ENCODE peak calls at places on chromosomes 4 and X, in seven cellular contexts. V is neuronal stem cell, S is IMR-90, Q is H9, M is mesendoderm, K is trophoblast cell, L is H1. R is an unnamed sample.
A peak's percentile ranks its signal among the peaks of the same experiment; 100 is the strongest.

GRCh38 chr4:26003072-26003471 is 89.1 kb downstream of the SMIM20 start:
- DNase-seq in V (no peak), S (no peak), Q (no peak), M (no peak), K (no peak), L (no peak), R (no peak)

GRCh38 chrX:47283015-47283771 is 50.4 kb downstream of the USP11 start:
- DNase-seq in V (no peak), S (peak; percentile 65), Q (no peak), M (no peak), K (no peak), L (no peak), R (no peak)

GRCh38 chrX:96684339-96685204 is at the start of gene DIAPH2:
- DNase-seq in V (peak; percentile 39), S (peak; percentile 75), Q (peak; percentile 90), M (peak; percentile 89), K (peak; percentile 86), L (peak; percentile 67), R (peak; percentile 84)

GRCh38 chrX:40757058-40757457 is 21.7 kb upstream of the MED14 start:
- DNase-seq in V (no peak), S (no peak), Q (no peak), M (no peak), K (no peak), L (no peak), R (peak; percentile 2)

GRCh38 chr4:7193040-7193958 is 961 bp downstream of the SORCS2 start:
- DNase-seq in V (no peak), S (no peak), Q (peak; percentile 40), M (peak; percentile 24), K (no peak), L (no peak), R (no peak)

GRCh38 chr4:77538144-77538543 is 67.5 kb upstream of the CXCL13 start:
- DNase-seq in V (no peak), S (peak; percentile 6), Q (no peak), M (no peak), K (no peak), L (no peak), R (peak; percentile 57)

GRCh38 chr4:69156913-69157312 is 57.6 kb downstream of the UGT2B11 start:
- DNase-seq in V (no peak), S (no peak), Q (peak; percentile 62), M (peak; percentile 52), K (peak; percentile 21), L (peak; percentile 51), R (peak; percentile 5)

GRCh38 chr4:77251751-77252150 is 94.7 kb downstream of the CCNG2 start:
- DNase-seq in V (no peak), S (no peak), Q (no peak), M (no peak), K (no peak), L (no peak), R (no peak)

GRCh38 chr4:20253799-20254409 is 2.2 kb downstream of the SLIT2 start:
- DNase-seq in V (peak; percentile 21), S (peak; percentile 30), Q (peak; percentile 35), M (peak; percentile 42), K (no peak), L (peak; percentile 67), R (peak; percentile 23)

GRCh38 chr4:124953059-124953850 is 240.7 kb upstream of the ANKRD50 start:
- DNase-seq in V (no peak), S (peak; percentile 95), Q (no peak), M (no peak), K (no peak), L (no peak), R (peak; percentile 73)

GRCh38 chrX:11214346-11215190 is 78.6 kb upstream of the AMELX start:
- DNase-seq in V (no peak), S (no peak), Q (no peak), M (no peak), K (peak; percentile 23), L (no peak), R (no peak)

GRCh38 chr4:98921292-98921691 is 7.6 kb downstream of the EIF4E start:
- DNase-seq in V (no peak), S (no peak), Q (no peak), M (no peak), K (no peak), L (no peak), R (no peak)

GRCh38 chr4:56026596-56026995 is 77.9 kb downstream of the CEP135 start:
- DNase-seq in V (no peak), S (peak; percentile 53), Q (no peak), M (no peak), K (no peak), L (no peak), R (peak; percentile 29)

GRCh38 chr4:109826719-109827118 is 1.1 kb upstream of the RRH start:
- DNase-seq in V (no peak), S (peak; percentile 33), Q (no peak), M (no peak), K (peak; percentile 59), L (no peak), R (peak; percentile 38)

GRCh38 chr4:99413160-99413559 is 22.0 kb downstream of the ADH7 start:
- DNase-seq in V (no peak), S (no peak), Q (no peak), M (no peak), K (peak; percentile 85), L (no peak), R (no peak)

GRCh38 chr4:109947457-109947856 is 34.8 kb downstream of the EGF start:
- DNase-seq in V (no peak), S (peak; percentile 30), Q (no peak), M (no peak), K (no peak), L (no peak), R (no peak)

GRCh38 chr4:140691369-140691768 is 64.8 kb downstream of the TBC1D9 start:
- DNase-seq in V (no peak), S (peak; percentile 62), Q (no peak), M (peak; percentile 67), K (peak; percentile 50), L (no peak), R (peak; percentile 44)

GRCh38 chr4:177250056-177250696 is 59.5 kb upstream of the NEIL3 start:
- DNase-seq in V (peak; percentile 67), S (peak; percentile 60), Q (peak; percentile 84), M (peak; percentile 78), K (peak; percentile 75), L (peak; percentile 92), R (peak; percentile 65)

GRCh38 chr4:41939016-41939623 is 3.9 kb downstream of the TMEM33 start:
- DNase-seq in V (no peak), S (peak; percentile 60), Q (no peak), M (peak; percentile 82), K (peak; percentile 74), L (no peak), R (peak; percentile 69)

GRCh38 chrX:129597905-129598304 is 56.9 kb downstream of the APLN start:
- DNase-seq in V (no peak), S (no peak), Q (no peak), M (no peak), K (no peak), L (no peak), R (no peak)

GRCh38 chrX:136272325-136272724 is 21.1 kb upstream of the MAP7D3 start:
- DNase-seq in V (no peak), S (no peak), Q (no peak), M (no peak), K (no peak), L (no peak), R (peak; percentile 21)

GRCh38 chr4:119721878-119722277 is 93.3 kb upstream of the PDE5A start:
- DNase-seq in V (no peak), S (no peak), Q (no peak), M (no peak), K (peak; percentile 5), L (no peak), R (no peak)

GRCh38 chr4:107261241-107261874 is 225.2 kb upstream of the DKK2 start:
- DNase-seq in V (no peak), S (no peak), Q (no peak), M (peak; percentile 53), K (peak; percentile 47), L (no peak), R (no peak)

GRCh38 chr4:145829629-145830395 is 108.8 kb downstream of the ZNF827 start:
- DNase-seq in V (no peak), S (no peak), Q (no peak), M (no peak), K (no peak), L (no peak), R (no peak)

GRCh38 chrX:115226929-115227328 is 7.0 kb downstream of the LRCH2 start:
- DNase-seq in V (peak; percentile 1), S (peak; percentile 28), Q (peak; percentile 61), M (peak; percentile 65), K (no peak), L (no peak), R (peak; percentile 29)

GRCh38 chr4:74133786-74134499 is 24.0 kb upstream of the MTHFD2L start:
- DNase-seq in V (peak; percentile 70), S (peak; percentile 86), Q (peak; percentile 72), M (peak; percentile 89), K (peak; percentile 89), L (peak; percentile 83), R (peak; percentile 88)

GRCh38 chrX:65932173-65933084 is 107.5 kb downstream of the VSIG4 start:
- DNase-seq in V (no peak), S (no peak), Q (no peak), M (peak; percentile 18), K (peak; percentile 81), L (no peak), R (no peak)

GRCh38 chr4:68570122-68570507 is 6.0 kb downstream of the UGT2B17 start:
- DNase-seq in V (no peak), S (no peak), Q (no peak), M (no peak), K (no peak), L (no peak), R (no peak)

GRCh38 chr4:27178066-27178465 is 317.4 kb downstream of the STIM2 start:
- DNase-seq in V (no peak), S (peak; percentile 1), Q (no peak), M (no peak), K (no peak), L (no peak), R (no peak)

DNA sequence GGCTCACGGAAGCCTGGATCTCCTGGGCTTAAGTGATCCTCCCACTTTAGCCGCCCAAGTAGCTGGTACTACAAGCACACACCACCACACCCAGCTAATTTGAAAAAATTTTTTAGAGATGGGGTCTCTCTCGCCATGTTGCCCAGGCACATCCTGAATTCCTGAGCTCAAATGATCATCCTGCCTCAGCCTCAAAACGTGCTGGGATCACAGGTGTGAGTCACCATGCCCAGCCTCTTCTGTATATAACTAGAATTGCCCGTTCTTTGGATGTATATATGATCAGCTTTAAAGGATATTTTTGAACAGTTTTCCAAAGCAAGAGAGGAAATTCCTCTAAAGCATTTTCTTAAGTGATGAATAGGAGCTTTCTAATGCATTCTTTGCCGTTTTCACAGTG is 22.7 kb downstream of the ZFP42 start:
- DNase-seq in V (no peak), S (no peak), Q (no peak), M (no peak), K (no peak), L (no peak), R (no peak)
- H4K8ac ChIP-seq in V (no peak overlapping the region), S (no peak overlapping the region), Q (no peak overlapping the region), M (no peak overlapping the region), K (no peak overlapping the region), L (no peak overlapping the region), R (no peak overlapping the region)

GRCh38 chrX:109409181-109409580 is 72.7 kb downstream of the GUCY2F start:
- DNase-seq in V (no peak), S (no peak), Q (no peak), M (no peak), K (no peak), L (no peak), R (no peak)
- H4K8ac ChIP-seq in V (no peak overlapping the region), S (no peak overlapping the region), Q (no peak overlapping the region), M (no peak overlapping the region), K (no peak overlapping the region), L (no peak overlapping the region), R (no peak overlapping the region)

GRCh38 chr4:717601-718320 is 12.1 kb downstream of the PCGF3 start:
- DNase-seq in V (no peak), S (no peak), Q (no peak), M (no peak), K (no peak), L (no peak), R (no peak)
- H4K8ac ChIP-seq in V (no peak overlapping the region), S (no peak overlapping the region), Q (no peak overlapping the region), M (no peak overlapping the region), K (no peak overlapping the region), L (no peak overlapping the region), R (no peak overlapping the region)

GRCh38 chr4:94897023-94897422 is 139.3 kb downstream of the BMPR1B start:
- DNase-seq in V (no peak), S (no peak), Q (no peak), M (peak; percentile 85), K (no peak), L (no peak), R (no peak)
- H4K8ac ChIP-seq in V (no peak overlapping the region), S (no peak overlapping the region), Q (no peak overlapping the region), M (no peak overlapping the region), K (no peak overlapping the region), L (no peak overlapping the region), R (no peak overlapping the region)

R was measured in mesenchymal stem cell.